ENCODE peak calls at places on chromosomes 11 and 22, in four cellular contexts. One of them, this sample, is unnamed.

GRCh38 chr11:28098257-28098656 is 9.7 kb downstream of the KIF18A start:
- DNase-seq in AG10803: no peak
- DNase-seq in activated T-cell treated with anti-CD3 and anti-CD28 coated beads, Interleukin-2, amount 50 U/mL, for 72 hours: no peak
- DNase-seq in stimulated activated CD8-positive, alpha-beta memory T cell treated with anti-CD3 and anti-CD28 coated beads, Interleukin-7, amount 100 ng/mL, for 4 hours: no peak
- DNase-seq in this sample: no peak

GRCh38 chr22:27875951-27876350 is 43.1 kb downstream of the PITPNB start:
- DNase-seq in AG10803: no peak
- DNase-seq in activated T-cell treated with anti-CD3 and anti-CD28 coated beads, Interleukin-2, amount 50 U/mL, for 72 hours: no peak
- DNase-seq in stimulated activated CD8-positive, alpha-beta memory T cell treated with anti-CD3 and anti-CD28 coated beads, Interleukin-7, amount 100 ng/mL, for 4 hours: no peak
- DNase-seq in this sample: no peak

GRCh38 chr22:21051145-21051835 is 5.5 kb downstream of the LRRC74B start:
- DNase-seq in AG10803: no peak
- DNase-seq in activated T-cell treated with anti-CD3 and anti-CD28 coated beads, Interleukin-2, amount 50 U/mL, for 72 hours: no peak
- DNase-seq in stimulated activated CD8-positive, alpha-beta memory T cell treated with anti-CD3 and anti-CD28 coated beads, Interleukin-7, amount 100 ng/mL, for 4 hours: no peak
- DNase-seq in this sample: no peak

GRCh38 chr11:106961518-106961917 is 56.8 kb downstream of the GUCY1A2 start:
- DNase-seq in AG10803: peak
- DNase-seq in activated T-cell treated with anti-CD3 and anti-CD28 coated beads, Interleukin-2, amount 50 U/mL, for 72 hours: no peak
- DNase-seq in stimulated activated CD8-positive, alpha-beta memory T cell treated with anti-CD3 and anti-CD28 coated beads, Interleukin-7, amount 100 ng/mL, for 4 hours: no peak
- DNase-seq in this sample: no peak

GRCh38 chr11:13487661-13488030 is 8.2 kb downstream of the PTH start:
- DNase-seq in AG10803: peak
- DNase-seq in activated T-cell treated with anti-CD3 and anti-CD28 coated beads, Interleukin-2, amount 50 U/mL, for 72 hours: no peak
- DNase-seq in stimulated activated CD8-positive, alpha-beta memory T cell treated with anti-CD3 and anti-CD28 coated beads, Interleukin-7, amount 100 ng/mL, for 4 hours: no peak
- DNase-seq in this sample: peak

GRCh38 chr22:28885939-28886338 is 2.6 kb downstream of the ZNRF3 start:
- DNase-seq in AG10803: no peak
- DNase-seq in activated T-cell treated with anti-CD3 and anti-CD28 coated beads, Interleukin-2, amount 50 U/mL, for 72 hours: no peak
- DNase-seq in stimulated activated CD8-positive, alpha-beta memory T cell treated with anti-CD3 and anti-CD28 coated beads, Interleukin-7, amount 100 ng/mL, for 4 hours: no peak
- DNase-seq in this sample: no peak

GRCh38 chr11:68430801-68431200 is 29.8 kb upstream of the PPP6R3 start:
- DNase-seq in AG10803: no peak
- DNase-seq in activated T-cell treated with anti-CD3 and anti-CD28 coated beads, Interleukin-2, amount 50 U/mL, for 72 hours: no peak
- DNase-seq in stimulated activated CD8-positive, alpha-beta memory T cell treated with anti-CD3 and anti-CD28 coated beads, Interleukin-7, amount 100 ng/mL, for 4 hours: no peak
- DNase-seq in this sample: no peak

GRCh38 chr11:12827929-12828812 is 153.9 kb downstream of the TEAD1 start:
- DNase-seq in AG10803: peak
- DNase-seq in activated T-cell treated with anti-CD3 and anti-CD28 coated beads, Interleukin-2, amount 50 U/mL, for 72 hours: no peak
- DNase-seq in stimulated activated CD8-positive, alpha-beta memory T cell treated with anti-CD3 and anti-CD28 coated beads, Interleukin-7, amount 100 ng/mL, for 4 hours: no peak
- DNase-seq in this sample: no peak

GRCh38 chr22:39215430-39216142 is 29.2 kb downstream of the PDGFB start:
- DNase-seq in AG10803: no peak
- DNase-seq in activated T-cell treated with anti-CD3 and anti-CD28 coated beads, Interleukin-2, amount 50 U/mL, for 72 hours: peak
- DNase-seq in stimulated activated CD8-positive, alpha-beta memory T cell treated with anti-CD3 and anti-CD28 coated beads, Interleukin-7, amount 100 ng/mL, for 4 hours: no peak
- DNase-seq in this sample: peak

GRCh38 chr11:107453594-107454286 is 3.9 kb downstream of the CWF19L2 start:
- DNase-seq in AG10803: no peak
- DNase-seq in activated T-cell treated with anti-CD3 and anti-CD28 coated beads, Interleukin-2, amount 50 U/mL, for 72 hours: no peak
- DNase-seq in stimulated activated CD8-positive, alpha-beta memory T cell treated with anti-CD3 and anti-CD28 coated beads, Interleukin-7, amount 100 ng/mL, for 4 hours: no peak
- DNase-seq in this sample: no peak

GRCh38 chr11:40162901-40163300 is 1296.6 kb downstream of the LRRC4C start:
- DNase-seq in AG10803: no peak
- DNase-seq in activated T-cell treated with anti-CD3 and anti-CD28 coated beads, Interleukin-2, amount 50 U/mL, for 72 hours: no peak
- DNase-seq in stimulated activated CD8-positive, alpha-beta memory T cell treated with anti-CD3 and anti-CD28 coated beads, Interleukin-7, amount 100 ng/mL, for 4 hours: no peak
- DNase-seq in this sample: no peak